ENCODE peak calls at places on chromosomes 16 and 17, in five cellular contexts. U is tibial artery, G is cardiac fibroblast, T is HCT116, H is body of pancreas. X is an unnamed sample.

GRCh38 chr16:66996324-66996982 is 8.1 kb downstream of the CES4A start:
- DNase-seq in U (peak; percentile 86), G (peak; percentile 95), T (no peak), H (peak; percentile 93), X (peak; percentile 81)

GRCh38 chr17:54980372-54980771 is 11.8 kb downstream of the STXBP4 start:
- DNase-seq in U (no peak), G (no peak), T (no peak), H (no peak), X (no peak)

GRCh38 chr16:31499928-31500327 is 8.3 kb downstream of the RUSF1 start:
- DNase-seq in U (no peak), G (no peak), T (no peak), H (no peak), X (no peak)

GRCh38 chr17:77248216-77249054 is 107.7 kb downstream of the SEC14L1 start:
- DNase-seq in U (no peak), G (no peak), T (no peak), H (no peak), X (no peak)

GRCh38 chr16:64240586-64240985 is 881.3 kb downstream of the CDH11 start:
- DNase-seq in U (no peak), G (peak; percentile 43), T (no peak), H (no peak), X (no peak)

GRCh38 chr17:80755650-80756405 is 211.2 kb downstream of the RPTOR start:
- DNase-seq in U (no peak), G (no peak), T (no peak), H (no peak), X (no peak)

GRCh38 chr16:49559242-49559641 is 185.6 kb downstream of the C16orf78 start:
- DNase-seq in U (no peak), G (no peak), T (no peak), H (no peak), X (no peak)

GRCh38 chr16:15942901-15943690 is 6.3 kb upstream of the ABCC1 start:
- DNase-seq in U (no peak), G (no peak), T (no peak), H (no peak), X (no peak)

GRCh38 chr16:49567940-49568339 is 194.3 kb downstream of the C16orf78 start:
- DNase-seq in U (no peak), G (no peak), T (no peak), H (no peak), X (no peak)

GRCh38 chr17:78724544-78724943 is 57.5 kb downstream of the CYTH1 start:
- DNase-seq in U (no peak), G (no peak), T (no peak), H (no peak), X (no peak)

GRCh38 chr17:2227025-2227699 is 76.4 kb downstream of the SMG6 start:
- DNase-seq in U (no peak), G (no peak), T (no peak), H (no peak), X (no peak)

GRCh38 chr17:4221163-4221562 is 42.6 kb downstream of the ANKFY1 start:
- DNase-seq in U (no peak), G (no peak), T (no peak), H (no peak), X (no peak)

GRCh38 chr17:4215882-4216411 is 47.8 kb downstream of the ANKFY1 start:
- DNase-seq in U (no peak), G (peak; percentile 43), T (no peak), H (no peak), X (no peak)

GRCh38 chr17:4219241-4219640 is 44.5 kb downstream of the ANKFY1 start:
- DNase-seq in U (no peak), G (no peak), T (no peak), H (no peak), X (no peak)

GRCh38 chr17:4221899-4222659 is 41.7 kb downstream of the ANKFY1 start:
- DNase-seq in U (no peak), G (no peak), T (no peak), H (no peak), X (no peak)

GRCh38 chr17:4220655-4221054 is 43.1 kb downstream of the ANKFY1 start:
- DNase-seq in U (peak; percentile 51), G (peak; percentile 31), T (no peak), H (no peak), X (peak; percentile 79)
- H3K4me3 ChIP-seq in U (peak overlapping the region; percentile 9), G (no peak overlapping the region), T (no peak overlapping the region), H (no peak overlapping the region), X (peak overlapping the region; percentile 7)

GRCh38 chr17:74010903-74011302 is 192.6 kb upstream of the RPL38 start:
- DNase-seq in U (no peak), G (no peak), T (no peak), H (no peak), X (no peak)

GRCh38 chr17:74005790-74006189 is 197.7 kb upstream of the RPL38 start:
- DNase-seq in U (no peak), G (no peak), T (no peak), H (no peak), X (no peak)

GRCh38 chr17:74006366-74006765 is 197.1 kb upstream of the RPL38 start:
- DNase-seq in U (no peak), G (no peak), T (no peak), H (no peak), X (no peak)

GRCh38 chr17:74011963-74012362 is 191.5 kb upstream of the RPL38 start:
- DNase-seq in U (no peak), G (no peak), T (no peak), H (peak; percentile 4), X (no peak)

GRCh38 chr17:74008196-74008595 is 195.3 kb upstream of the RPL38 start:
- DNase-seq in U (no peak), G (no peak), T (peak; percentile 16), H (no peak), X (no peak)
- TF ChIP-seq CTCF in U (no peak), G (no peak), T (no peak), H (no peak), X (no peak)

GRCh38 chr17:27568811-27569210 is 62.2 kb upstream of the LGALS9 start:
- DNase-seq in U (no peak), G (no peak), T (no peak), H (no peak), X (no peak)
- H3K4me3 ChIP-seq in U (no peak overlapping the region), G (no peak overlapping the region), T (no peak overlapping the region), H (no peak overlapping the region), X (no peak overlapping the region)

GRCh38 chr16:25411376-25412081 is 153.9 kb upstream of the ZKSCAN2 start:
- DNase-seq in U (no peak), G (no peak), T (no peak), H (no peak), X (no peak)
- TF ChIP-seq CTCF in U (no peak), G (no peak), T (no peak), H (no peak), X (no peak)

GRCh38 chr17:82029990-82030469 is 1.4 kb upstream of the RAC3 start:
- DNase-seq in U (no peak), G (no peak), T (no peak), H (no peak), X (no peak)
- H3K4me3 ChIP-seq in U (no peak overlapping the region), G (no peak overlapping the region), T (peak overlapping the region; percentile 62), H (no peak overlapping the region), X (no peak overlapping the region)

DNA sequence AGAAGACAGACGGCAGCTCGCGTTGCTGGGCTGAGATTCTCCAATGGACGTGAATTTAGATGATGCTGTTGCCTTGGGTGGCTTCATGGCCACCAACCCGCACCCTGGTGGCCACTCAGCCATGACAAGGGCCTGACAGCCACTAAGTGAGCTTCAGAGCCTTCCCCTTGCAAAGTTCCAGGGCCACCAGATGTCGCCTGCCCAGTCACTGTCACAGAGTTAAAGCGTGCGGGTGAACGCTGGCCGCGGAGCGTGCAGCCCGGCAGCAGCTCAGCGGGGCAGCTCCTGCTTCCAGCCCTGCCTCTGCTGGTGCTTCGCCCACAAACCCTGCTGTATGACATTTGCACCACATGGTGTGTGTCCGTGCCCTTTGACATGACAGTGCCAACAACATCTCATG is 13.3 kb upstream of the KREMEN2 start:
- DNase-seq in U (no peak), G (no peak), T (no peak), H (no peak), X (no peak)
- TF ChIP-seq CTCF in U (no peak), G (no peak), T (no peak), H (no peak), X (no peak)

GRCh38 chr17:48676963-48677558 is 45.3 kb downstream of the PRAC1 start:
- DNase-seq in U (no peak), G (no peak), T (no peak), H (no peak), X (no peak)
- H3K4me3 ChIP-seq in U (no peak overlapping the region), G (no peak overlapping the region), T (no peak overlapping the region), H (no peak overlapping the region), X (no peak overlapping the region)

DNA sequence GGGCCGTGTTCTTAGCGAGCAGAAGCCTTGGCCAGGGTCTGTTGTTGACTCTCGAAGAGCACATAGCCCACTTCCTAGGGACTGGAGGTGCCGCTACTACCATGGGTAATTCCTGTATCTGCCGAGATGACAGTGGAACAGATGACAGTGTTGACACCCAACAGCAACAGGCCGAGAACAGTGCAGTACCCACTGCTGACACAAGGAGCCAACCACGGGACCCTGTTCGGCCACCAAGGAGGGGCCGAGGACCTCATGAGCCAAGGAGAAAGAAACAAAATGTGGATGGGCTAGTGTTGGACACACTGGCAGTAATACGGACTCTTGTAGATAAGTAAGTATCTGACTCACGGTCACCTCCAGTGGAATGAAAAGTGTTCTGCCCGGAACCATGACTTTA is 18.5 kb downstream of the RSPRY1 start:
- DNase-seq in U (no peak), G (no peak), T (no peak), H (no peak), X (no peak)
- TF ChIP-seq CTCF in U (no peak), G (peak; percentile 2), T (no peak), H (no peak), X (peak; percentile 16)

GRCh38 chr16:55331648-55332185 is 7.7 kb downstream of the IRX6 start:
- DNase-seq in U (no peak), G (no peak), T (no peak), H (no peak), X (no peak)

GRCh38 chr16:55329791-55330190 is 5.8 kb downstream of the IRX6 start:
- DNase-seq in U (no peak), G (no peak), T (no peak), H (no peak), X (no peak)

GRCh38 chr16:55326261-55326802 is 2.3 kb downstream of the IRX6 start:
- DNase-seq in U (no peak), G (no peak), T (no peak), H (no peak), X (no peak)

GRCh38 chr16:55330726-55331647 is 7.0 kb downstream of the IRX6 start:
- DNase-seq in U (no peak), G (no peak), T (no peak), H (no peak), X (no peak)

GRCh38 chr16:55328611-55329569 is 4.9 kb downstream of the IRX6 start:
- DNase-seq in U (no peak), G (no peak), T (no peak), H (no peak), X (no peak)
- H3K4me3 ChIP-seq in U (no peak overlapping the region), G (no peak overlapping the region), T (no peak overlapping the region), H (no peak overlapping the region), X (no peak overlapping the region)